ENCODE peak calls at places on chromosomes 5 and 9, in ten cellular contexts. E, H, C, P, X, U, G, K, J and M are unnamed samples.

GRCh38 chr5:14516901-14517300 is 64.7 kb upstream of the OTULINL start:
- DNase-seq in E (no peak), H (no peak), C (no peak), P (no peak), X (no peak), U (no peak), G (no peak), K (no peak), J (no peak), M (no peak)

GRCh38 chr5:125134216-125135081 is 388.0 kb upstream of the ZNF608 start:
- DNase-seq in E (no peak), H (no peak), C (no peak), P (no peak), X (no peak), U (no peak), G (peak), K (peak), J (peak), M (no peak)

GRCh38 chr9:101018391-101018990 is 10.0 kb upstream of the PLPPR1 start:
- DNase-seq in E (no peak), H (no peak), C (no peak), P (no peak), X (no peak), U (no peak), G (no peak), K (no peak), J (no peak), M (no peak)

GRCh38 chr9:6234014-6234413 is 18.4 kb downstream of the IL33 start:
- DNase-seq in E (no peak), H (no peak), C (no peak), P (no peak), X (no peak), U (no peak), G (no peak), K (no peak), J (no peak), M (no peak)

GRCh38 chr5:68231414-68232076 is 16.0 kb downstream of the PIK3R1 start:
- DNase-seq in E (no peak), H (no peak), C (no peak), P (no peak), X (no peak), U (no peak), G (no peak), K (no peak), J (no peak), M (no peak)

GRCh38 chr5:10760033-10760975 is 730 bp downstream of the DAP start:
- DNase-seq in E (peak), H (no peak), C (peak), P (peak), X (peak), U (no peak), G (peak), K (peak), J (peak), M (peak)

GRCh38 chr9:130172858-130173461 is 756 bp downstream of the NCS1 start:
- DNase-seq in E (peak), H (no peak), C (no peak), P (peak), X (no peak), U (no peak), G (peak), K (peak), J (no peak), M (no peak)

GRCh38 chr5:172778223-172778814 is 7.3 kb upstream of the DUSP1 start:
- DNase-seq in E (peak), H (no peak), C (no peak), P (no peak), X (no peak), U (no peak), G (peak), K (peak), J (peak), M (no peak)

GRCh38 chr5:14298126-14298847 is 155.1 kb downstream of the TRIO start:
- DNase-seq in E (no peak), H (no peak), C (no peak), P (no peak), X (no peak), U (no peak), G (peak), K (peak), J (no peak), M (no peak)

GRCh38 chr5:158700997-158701391 is 398.7 kb downstream of the EBF1 start:
- DNase-seq in E (no peak), H (no peak), C (no peak), P (no peak), X (no peak), U (no peak), G (no peak), K (no peak), J (no peak), M (no peak)

GRCh38 chr5:2012885-2013284 is 130.2 kb upstream of the IRX4 start:
- DNase-seq in E (no peak), H (no peak), C (no peak), P (no peak), X (no peak), U (no peak), G (no peak), K (no peak), J (no peak), M (no peak)

GRCh38 chr9:29750062-29750461 is 2176.8 kb upstream of the C9orf72 start:
- DNase-seq in E (no peak), H (no peak), C (no peak), P (no peak), X (no peak), U (no peak), G (peak), K (no peak), J (peak), M (no peak)

GRCh38 chr5:10566556-10567068 is 2.7 kb downstream of the ANKRD33B start:
- DNase-seq in E (no peak), H (no peak), C (no peak), P (no peak), X (no peak), U (no peak), G (no peak), K (no peak), J (no peak), M (peak)

GRCh38 chr9:108844391-108844790 is 11.4 kb downstream of the ACTL7B start:
- DNase-seq in E (no peak), H (no peak), C (no peak), P (no peak), X (no peak), U (no peak), G (no peak), K (peak), J (no peak), M (no peak)

GRCh38 chr9:89351584-89351983 is 33.3 kb downstream of the SECISBP2 start:
- DNase-seq in E (no peak), H (no peak), C (no peak), P (no peak), X (no peak), U (no peak), G (no peak), K (no peak), J (no peak), M (no peak)

GRCh38 chr9:12904261-12905000 is 129.6 kb downstream of the LURAP1L start:
- DNase-seq in E (no peak), H (no peak), C (no peak), P (no peak), X (no peak), U (no peak), G (no peak), K (no peak), J (no peak), M (no peak)

GRCh38 chr5:142726188-142726731 is 40.4 kb upstream of the FGF1 start:
- DNase-seq in E (no peak), H (no peak), C (no peak), P (no peak), X (no peak), U (no peak), G (peak), K (peak), J (peak), M (no peak)

GRCh38 chr5:109327572-109327971 is 82.2 kb downstream of the PJA2 start:
- DNase-seq in E (no peak), H (no peak), C (no peak), P (no peak), X (no peak), U (no peak), G (no peak), K (no peak), J (no peak), M (no peak)

GRCh38 chr9:133604214-133604613 is 5.0 kb downstream of the FAM163B start:
- DNase-seq in E (peak), H (no peak), C (no peak), P (no peak), X (no peak), U (no peak), G (peak), K (no peak), J (no peak), M (no peak)

GRCh38 chr5:60352992-60353391 is 347.0 kb downstream of the DEPDC1B start:
- DNase-seq in E (no peak), H (no peak), C (no peak), P (no peak), X (no peak), U (no peak), G (no peak), K (no peak), J (no peak), M (no peak)

GRCh38 chr5:123036391-123037103 is at the start of gene PPIC:
- DNase-seq in E (peak), H (peak), C (peak), P (peak), X (peak), U (no peak), G (peak), K (peak), J (peak), M (peak)

GRCh38 chr5:143066556-143067281 is 296.5 kb downstream of the ARHGAP26 start:
- DNase-seq in E (peak), H (no peak), C (no peak), P (no peak), X (no peak), U (no peak), G (no peak), K (peak), J (no peak), M (no peak)

GRCh38 chr5:160083501-160083900 is 35.7 kb downstream of the PWWP2A start:
- DNase-seq in E (no peak), H (no peak), C (no peak), P (peak), X (no peak), U (no peak), G (peak), K (no peak), J (no peak), M (no peak)

GRCh38 chr9:108161520-108161919 is 672.0 kb upstream of the KLF4 start:
- DNase-seq in E (no peak), H (no peak), C (no peak), P (no peak), X (no peak), U (no peak), G (no peak), K (no peak), J (no peak), M (no peak)

GRCh38 chr9:126523621-126524111 is 90.1 kb upstream of the LMX1B start:
- DNase-seq in E (peak), H (no peak), C (no peak), P (no peak), X (no peak), U (peak), G (no peak), K (no peak), J (no peak), M (peak)

GRCh38 chr5:179264641-179265528 is 80.4 kb downstream of the ADAMTS2 start:
- DNase-seq in E (no peak), H (no peak), C (no peak), P (no peak), X (no peak), U (peak), G (no peak), K (no peak), J (no peak), M (peak)

GRCh38 chr9:89786650-89787049 is 181.8 kb downstream of the GADD45G start:
- DNase-seq in E (no peak), H (no peak), C (no peak), P (no peak), X (no peak), U (peak), G (no peak), K (peak), J (peak), M (no peak)

GRCh38 chr9:89361031-89361430 is 42.7 kb downstream of the SECISBP2 start:
- DNase-seq in E (peak), H (no peak), C (no peak), P (no peak), X (no peak), U (peak), G (no peak), K (no peak), J (no peak), M (peak)

GRCh38 chr9:14343948-14344547 is 30.1 kb upstream of the NFIB start:
- DNase-seq in E (no peak), H (no peak), C (no peak), P (no peak), X (peak), U (no peak), G (no peak), K (no peak), J (no peak), M (no peak)

GRCh38 chr9:129945314-129945713 is 97.7 kb downstream of the FNBP1 start:
- DNase-seq in E (no peak), H (no peak), C (no peak), P (no peak), X (no peak), U (no peak), G (no peak), K (no peak), J (no peak), M (no peak)

GRCh38 chr9:124278054-124278540 is 20.3 kb downstream of the NEK6 start:
- DNase-seq in E (no peak), H (no peak), C (no peak), P (no peak), X (no peak), U (no peak), G (no peak), K (no peak), J (no peak), M (no peak)

GRCh38 chr5:88875609-88876234 is 7.3 kb downstream of the MEF2C start:
- DNase-seq in E (no peak), H (no peak), C (peak), P (no peak), X (no peak), U (no peak), G (no peak), K (no peak), J (peak), M (no peak)

GRCh38 chr9:123421211-123421585 is 65.2 kb downstream of the CRB2 start:
- DNase-seq in E (no peak), H (no peak), C (no peak), P (no peak), X (no peak), U (no peak), G (no peak), K (no peak), J (no peak), M (no peak)

GRCh38 chr5:170761048-170761707 is 22.3 kb upstream of the GABRP start:
- DNase-seq in E (no peak), H (no peak), C (no peak), P (no peak), X (no peak), U (no peak), G (no peak), K (no peak), J (no peak), M (no peak)

GRCh38 chr9:127144670-127145458 is 22.4 kb upstream of the ANGPTL2 start:
- DNase-seq in E (peak), H (no peak), C (no peak), P (no peak), X (peak), U (no peak), G (no peak), K (peak), J (no peak), M (peak)

GRCh38 chr9:21989440-21990189 is 4.6 kb downstream of the CDKN2A start:
- DNase-seq in E (no peak), H (no peak), C (no peak), P (no peak), X (no peak), U (no peak), G (no peak), K (no peak), J (no peak), M (no peak)